ENCODE peak calls at places on chromosomes 2 and 18, in ten cellular contexts. Y, F, J, V, X, W, N, L, C and T are unnamed samples.
A peak's percentile ranks its signal among the peaks of the same experiment; 100 is the strongest.

GRCh38 chr2:64291181-64291580 is 147.0 kb upstream of the PELI1 start:
- DNase-seq in Y (peak; percentile 73), F (no peak), J (no peak), V (no peak), X (no peak), W (peak; percentile 67), N (peak; percentile 92), L (no peak), C (no peak), T (no peak)

GRCh38 chr2:42888321-42888720 is 95.9 kb upstream of the HAAO start:
- DNase-seq in Y (peak; percentile 95), F (no peak), J (no peak), V (no peak), X (no peak), W (no peak), N (no peak), L (no peak), C (no peak), T (no peak)

GRCh38 chr2:12903272-12903671 is 186.5 kb downstream of the TRIB2 start:
- DNase-seq in Y (peak; percentile 81), F (no peak), J (no peak), V (no peak), X (no peak), W (no peak), N (no peak), L (no peak), C (no peak), T (no peak)

GRCh38 chr2:45770773-45771172 is 119.3 kb downstream of the PRKCE start:
- DNase-seq in Y (peak; percentile 68), F (no peak), J (no peak), V (no peak), X (no peak), W (no peak), N (no peak), L (no peak), C (no peak), T (no peak)

GRCh38 chr18:13726972-13727331 is 479 bp downstream of the RNMT start:
- DNase-seq in Y (peak; percentile 61), F (no peak), J (no peak), V (no peak), X (peak; percentile 17), W (peak; percentile 43), N (peak; percentile 62), L (no peak), C (peak; percentile 67), T (peak; percentile 68)

GRCh38 chr2:45112750-45113149 is 103.5 kb upstream of the SIX2 start:
- DNase-seq in Y (no peak), F (no peak), J (no peak), V (no peak), X (no peak), W (no peak), N (no peak), L (no peak), C (no peak), T (no peak)

GRCh38 chr2:172333626-172334330 is 93.6 kb upstream of the ITGA6 start:
- DNase-seq in Y (no peak), F (no peak), J (no peak), V (no peak), X (no peak), W (no peak), N (no peak), L (no peak), C (no peak), T (no peak)

GRCh38 chr2:129812654-129813053 is 166.8 kb upstream of the RAB6C start:
- DNase-seq in Y (no peak), F (no peak), J (no peak), V (no peak), X (no peak), W (no peak), N (no peak), L (no peak), C (no peak), T (no peak)

GRCh38 chr2:25524507-25524906 is 148.9 kb downstream of the DTNB start:
- DNase-seq in Y (no peak), F (no peak), J (no peak), V (no peak), X (no peak), W (no peak), N (no peak), L (no peak), C (no peak), T (no peak)

GRCh38 chr2:10654069-10654468 is 35.7 kb downstream of the NOL10 start:
- DNase-seq in Y (peak; percentile 78), F (no peak), J (no peak), V (no peak), X (no peak), W (no peak), N (peak; percentile 94), L (no peak), C (no peak), T (no peak)

GRCh38 chr2:109560265-109560664 is 53.5 kb downstream of the SEPTIN10 start:
- DNase-seq in Y (peak; percentile 62), F (no peak), J (no peak), V (no peak), X (no peak), W (peak; percentile 40), N (no peak), L (no peak), C (no peak), T (no peak)

GRCh38 chr2:20796374-20796791 is 26.5 kb downstream of the LDAH start:
- DNase-seq in Y (peak; percentile 1), F (no peak), J (no peak), V (no peak), X (peak; percentile 45), W (peak; percentile 7), N (peak; percentile 76), L (no peak), C (peak; percentile 67), T (no peak)

GRCh38 chr2:58938988-58939387 is 697.9 kb upstream of the FANCL start:
- DNase-seq in Y (no peak), F (no peak), J (no peak), V (no peak), X (no peak), W (peak; percentile 4), N (no peak), L (no peak), C (no peak), T (no peak)

GRCh38 chr2:201854221-201854801 is 48.0 kb downstream of the CDK15 start:
- DNase-seq in Y (peak; percentile 99), F (no peak), J (no peak), V (no peak), X (no peak), W (no peak), N (peak; percentile 98), L (no peak), C (no peak), T (no peak)

GRCh38 chr2:201680743-201681142 is 17.7 kb downstream of the MPP4 start:
- DNase-seq in Y (no peak), F (no peak), J (no peak), V (peak; percentile 40), X (no peak), W (peak; percentile 48), N (no peak), L (no peak), C (no peak), T (peak; percentile 56)

GRCh38 chr2:56325661-56326345 is 142.0 kb downstream of the CCDC85A start:
- DNase-seq in Y (no peak), F (no peak), J (no peak), V (no peak), X (no peak), W (no peak), N (no peak), L (no peak), C (no peak), T (no peak)

GRCh38 chr2:120681696-120682288 is 53.9 kb upstream of the GLI2 start:
- DNase-seq in Y (no peak), F (peak; percentile 70), J (no peak), V (no peak), X (no peak), W (no peak), N (no peak), L (no peak), C (no peak), T (no peak)

GRCh38 chr2:213159768-213160167 is 8.4 kb upstream of the IKZF2 start:
- DNase-seq in Y (no peak), F (no peak), J (no peak), V (no peak), X (no peak), W (no peak), N (no peak), L (no peak), C (no peak), T (no peak)

GRCh38 chr18:69963196-69963595 is 15.5 kb upstream of the CD226 start:
- DNase-seq in Y (no peak), F (no peak), J (no peak), V (no peak), X (no peak), W (no peak), N (no peak), L (no peak), C (no peak), T (no peak)

GRCh38 chr18:53698907-53699306 is 525.6 kb downstream of the MBD2 start:
- DNase-seq in Y (peak; percentile 22), F (no peak), J (no peak), V (peak; percentile 20), X (no peak), W (peak; percentile 11), N (peak; percentile 17), L (no peak), C (no peak), T (no peak)

GRCh38 chr18:52700757-52701156 is 360.8 kb downstream of the DCC start:
- DNase-seq in Y (no peak), F (no peak), J (no peak), V (no peak), X (no peak), W (no peak), N (no peak), L (no peak), C (no peak), T (peak; percentile 14)

GRCh38 chr2:223166215-223166493 is 114.2 kb downstream of the KCNE4 start:
- DNase-seq in Y (no peak), F (no peak), J (no peak), V (no peak), X (no peak), W (no peak), N (no peak), L (no peak), C (no peak), T (no peak)
- H3K4me1 ChIP-seq in Y (no peaks in the 10 kb centered on the region), F (no peaks in the 10 kb centered on the region), J (no peaks in the 10 kb centered on the region), V (peaks cover 9% of the 10 kb centered on the region), X (no peaks in the 10 kb centered on the region), W (no peaks in the 10 kb centered on the region), N (no peaks in the 10 kb centered on the region), L (no peaks in the 10 kb centered on the region), C (no peaks in the 10 kb centered on the region), T (no peaks in the 10 kb centered on the region)

GRCh38 chr2:178448968-178449661 is 1.9 kb downstream of the PRKRA start:
- DNase-seq in Y (no peak), F (no peak), J (no peak), V (no peak), X (no peak), W (no peak), N (no peak), L (no peak), C (no peak), T (no peak)
- H3K4me3 ChIP-seq in Y (no peak overlapping the region), F (no peak overlapping the region), J (no peak overlapping the region), V (no peak overlapping the region), X (peak overlapping the region; percentile 69), W (peak overlapping the region; percentile 61), N (peak overlapping the region; percentile 16), L (no peak overlapping the region), C (no peak overlapping the region), T (peak overlapping the region; percentile 99)

GRCh38 chr2:209523778-209524362 is 100.0 kb downstream of the MAP2 start:
- DNase-seq in Y (peak; percentile 54), F (no peak), J (no peak), V (no peak), X (no peak), W (no peak), N (no peak), L (no peak), C (no peak), T (no peak)
- TF ChIP-seq CTCF in Y (no peak), F (no peak), J (no peak), V (no peak), X (no peak), W (no peak), N (no peak), L (no peak), C (no peak), T (no peak)

GRCh38 chr2:1482253-1482675 is 69.0 kb downstream of the TPO start:
- DNase-seq in Y (no peak), F (peak; percentile 43), J (no peak), V (no peak), X (no peak), W (no peak), N (no peak), L (no peak), C (no peak), T (no peak)
- H3K4me1 ChIP-seq in Y (no peaks in the 10 kb centered on the region), F (no peaks in the 10 kb centered on the region), J (no peaks in the 10 kb centered on the region), V (no peaks in the 10 kb centered on the region), X (no peaks in the 10 kb centered on the region), W (no peaks in the 10 kb centered on the region), N (no peaks in the 10 kb centered on the region), L (no peaks in the 10 kb centered on the region), C (no peaks in the 10 kb centered on the region), T (no peaks in the 10 kb centered on the region)